ENCODE peak calls at places on chromosomes 7 and 10, in ten cellular contexts. W, Z, D, K, U, Q, A, B, H and G are unnamed samples.
A peak's percentile ranks its signal among the peaks of the same experiment; 100 is the strongest.

GRCh38 chr10:70109064-70109729 is 23.4 kb downstream of the AIFM2 start:
- DNase-seq in Q (no peak), B (no peak), Z (no peak), U (no peak), D (no peak), W (no peak), K (no peak), A (no peak), H (no peak), G (no peak)

GRCh38 chr10:32253300-32253699 is 93.7 kb downstream of the EPC1 start:
- DNase-seq in Z (peak; percentile 77), A (no peak), B (no peak), U (no peak), D (peak; percentile 72), H (no peak), W (peak; percentile 41), Q (no peak), K (no peak), G (no peak)

GRCh38 chr7:79702116-79702515 is 248.6 kb upstream of the MAGI2 start:
- DNase-seq in A (no peak), U (no peak), H (no peak), Z (no peak), D (no peak), W (no peak), K (no peak), B (no peak), Q (no peak), G (no peak)

GRCh38 chr10:34633346-34633745 is 181.8 kb downstream of the PARD3 start:
- DNase-seq in W (no peak), K (no peak), A (no peak), Q (no peak), H (no peak), Z (no peak), B (no peak), U (no peak), D (no peak), G (no peak)

GRCh38 chr10:73339436-73339835 is 19.2 kb downstream of the CFAP70 start:
- DNase-seq in U (no peak), B (peak; percentile 62), D (no peak), Z (no peak), A (no peak), W (no peak), H (no peak), Q (no peak), K (no peak), G (no peak)

GRCh38 chr10:34102237-34102673 is 712.8 kb downstream of the PARD3 start:
- DNase-seq in Z (peak; percentile 53), Q (no peak), W (peak; percentile 53), B (no peak), K (no peak), H (peak; percentile 75), A (no peak), U (no peak), D (no peak), G (no peak)

GRCh38 chr7:49228447-49228846 is 304.1 kb downstream of the CDC14C start:
- DNase-seq in D (no peak), A (no peak), B (no peak), U (no peak), Q (no peak), K (no peak), H (no peak), Z (no peak), W (no peak), G (no peak)

GRCh38 chr7:17075601-17076000 is 193.8 kb upstream of the AGR3 start:
- DNase-seq in Q (no peak), A (no peak), H (no peak), U (no peak), Z (no peak), K (no peak), D (no peak), B (no peak), W (no peak), G (no peak)

GRCh38 chr7:133436014-133436428 is 183.1 kb downstream of the EXOC4 start:
- DNase-seq in D (peak; percentile 80), Z (no peak), K (no peak), Q (no peak), A (peak; percentile 62), B (no peak), W (no peak), U (peak; percentile 66), H (no peak), G (no peak)

GRCh38 chr10:6200588-6201510 is 1.9 kb upstream of the PFKFB3 start:
- DNase-seq in U (no peak), D (no peak), Z (peak; percentile 67), A (no peak), H (peak; percentile 59), W (peak; percentile 56), Q (peak; percentile 38), K (peak; percentile 71), B (no peak), G (peak; percentile 40)

GRCh38 chr7:123125231-123125630 is 74.5 kb downstream of the SLC13A1 start:
- DNase-seq in K (no peak), U (no peak), D (no peak), W (no peak), A (no peak), H (no peak), Q (no peak), Z (no peak), B (no peak), G (no peak)

GRCh38 chr10:84329094-84329611 is 764 bp downstream of the CCSER2 start:
- DNase-seq in Q (no peak), Z (peak; percentile 68), D (peak; percentile 48), H (no peak), U (no peak), K (peak; percentile 39), A (no peak), B (no peak), W (peak; percentile 60), G (no peak)

GRCh38 chr7:158829342-158830210 is at the start of gene ESYT2:
- DNase-seq in Q (peak; percentile 85), D (peak; percentile 94), K (peak; percentile 98), A (peak; percentile 89), B (peak; percentile 98), Z (peak; percentile 99), W (peak; percentile 99), H (peak; percentile 98), U (peak; percentile 94), G (peak; percentile 99)

GRCh38 chr7:158828343-158829020 is 827 bp downstream of the ESYT2 start:
- DNase-seq in Z (peak; percentile 70), H (peak; percentile 71), K (peak; percentile 46), B (no peak), Q (peak; percentile 74), D (no peak), U (no peak), W (peak; percentile 55), A (no peak), G (peak; percentile 52)

GRCh38 chr7:158829021-158829341 is 328 bp downstream of the ESYT2 start:
- DNase-seq in K (peak; percentile 80), H (peak; percentile 68), A (peak; percentile 55), B (peak; percentile 45), Z (peak; percentile 82), Q (peak; percentile 63), W (peak; percentile 50), U (no peak), D (peak; percentile 76), G (no peak)

GRCh38 chr7:158831738-158832091 is 2.4 kb upstream of the ESYT2 start:
- DNase-seq in A (no peak), K (no peak), W (no peak), U (no peak), H (no peak), B (no peak), Z (no peak), D (no peak), Q (no peak), G (no peak)

DNA sequence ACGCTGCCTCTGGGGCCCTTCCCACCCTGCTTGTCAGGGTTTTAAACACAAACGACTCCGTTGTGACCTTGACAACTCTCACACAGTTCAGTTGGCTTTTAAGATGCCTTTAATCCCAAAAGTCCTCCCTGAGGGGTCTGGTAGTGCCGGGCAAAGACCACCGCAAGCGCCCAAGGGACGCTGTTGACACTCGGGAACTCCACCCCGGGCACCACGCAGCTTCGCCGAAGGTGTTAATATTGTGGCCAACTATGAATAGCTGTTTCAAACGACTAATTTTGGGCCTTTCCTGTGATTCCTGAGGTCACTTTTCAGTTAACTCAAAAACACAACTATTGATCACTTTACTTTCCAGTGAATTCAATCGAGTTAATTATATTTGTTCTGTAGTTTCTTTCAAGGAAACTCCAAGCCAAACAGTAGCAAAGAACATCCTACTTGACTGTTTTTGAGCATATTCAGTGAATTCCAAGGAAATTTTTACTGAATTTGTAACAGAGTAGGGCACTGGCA is 958 bp upstream of the ESYT2 start:
- DNase-seq in A (no peak), H (no peak), W (no peak), K (no peak), B (no peak), U (no peak), Z (no peak), Q (no peak), D (no peak), G (no peak)
- TF ChIP-seq CTCF in A (no peak), H (no peak), W (no peak), K (no peak), B (no peak), U (no peak), Z (no peak), Q (no peak), D (no peak), G (no peak)

DNA sequence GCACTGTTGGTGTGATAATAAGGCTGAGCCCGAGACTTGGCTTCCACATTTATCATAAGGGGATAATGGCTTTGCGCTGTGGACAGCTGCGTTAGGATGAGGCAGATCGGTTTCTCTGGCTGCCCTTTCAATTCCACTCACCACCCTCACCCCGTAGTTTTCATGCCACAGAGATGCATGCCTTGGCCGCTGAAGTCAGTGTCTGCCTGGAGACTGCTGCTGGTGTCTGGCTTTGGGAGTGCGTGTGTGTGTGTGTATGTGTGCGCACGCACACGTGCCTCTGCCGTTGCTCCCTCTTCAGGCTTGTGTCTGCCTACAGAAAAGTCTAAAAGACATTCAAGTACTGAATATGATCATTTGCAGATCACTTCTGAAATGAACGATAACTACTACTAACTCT is 272.9 kb downstream of the CCDC3 start:
- DNase-seq in D (no peak), U (no peak), H (no peak), Z (no peak), B (peak; percentile 49), W (no peak), Q (no peak), A (no peak), K (no peak), G (no peak)
- TF ChIP-seq CTCF in D (no peak), U (no peak), H (no peak), Z (no peak), B (no peak), W (no peak), Q (no peak), A (no peak), K (no peak), G (no peak)

GRCh38 chr7:129091484-129092002 is 36.6 kb upstream of the TNPO3 start:
- DNase-seq in K (peak; percentile 81), D (peak; percentile 82), H (peak; percentile 76), A (peak; percentile 15), Z (peak; percentile 95), B (peak; percentile 70), U (no peak), W (peak; percentile 89), Q (peak; percentile 98), G (peak; percentile 90)
- TF ChIP-seq CTCF in K (peak; percentile 99), D (peak; percentile 96), H (peak; percentile 74), A (peak; percentile 99), Z (peak; percentile 91), B (peak; percentile 96), U (peak; percentile 97), W (peak; percentile 98), Q (peak; percentile 93), G (peak; percentile 97)

DNA sequence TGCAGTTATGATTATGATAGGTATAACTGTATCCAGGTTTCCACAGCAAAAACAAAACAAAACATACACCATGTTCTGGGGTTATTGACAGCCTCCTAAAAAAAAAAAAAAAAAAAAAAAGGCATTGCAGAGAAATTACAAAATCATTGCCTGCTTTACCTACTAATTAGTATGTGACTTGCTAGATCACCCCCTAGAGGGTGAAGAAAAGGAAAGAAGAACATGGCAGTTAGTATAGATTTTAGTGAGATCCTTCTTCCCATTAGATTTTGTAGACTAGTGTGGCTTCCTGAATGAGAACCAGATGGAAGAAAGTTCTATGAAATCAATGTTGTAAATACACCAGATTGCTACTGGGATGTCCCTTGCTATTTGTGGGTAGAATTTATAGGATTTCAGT is 24.0 kb upstream of the AGBL3 start:
- DNase-seq in W (no peak), Q (no peak), D (no peak), H (no peak), K (no peak), B (no peak), Z (no peak), U (no peak), A (no peak), G (no peak)
- TF ChIP-seq CTCF in W (no peak), Q (no peak), D (no peak), H (no peak), K (no peak), B (no peak), Z (no peak), U (no peak), A (peak; percentile 10), G (no peak)